ENCODE peak calls at places on chromosomes 5 and 9, in four cellular contexts. A, H, F and X are unnamed samples.

GRCh38 chr5:7518947-7519560 is 123.1 kb downstream of the ADCY2 start:
- DNase-seq in A (no peak), H (no peak), F (no peak), X (no peak)

GRCh38 chr5:83522431-83522830 is 50.9 kb downstream of the VCAN start:
- DNase-seq in A (no peak), H (no peak), F (no peak), X (no peak)

GRCh38 chr9:89778100-89779085 is 173.6 kb downstream of the GADD45G start:
- DNase-seq in A (no peak), H (no peak), F (no peak), X (no peak)

GRCh38 chr9:15299374-15299939 is 7.6 kb downstream of the TTC39B start:
- DNase-seq in A (no peak), H (peak; percentile 39), F (peak; percentile 70), X (no peak)

GRCh38 chr5:100676807-100677631 is 141.8 kb downstream of the FAM174A start:
- DNase-seq in A (no peak), H (no peak), F (no peak), X (no peak)

GRCh38 chr5:154997746-154998145 is 15.8 kb upstream of the KIF4B start:
- DNase-seq in A (no peak), H (no peak), F (no peak), X (no peak)

GRCh38 chr9:115118471-115119156 is 657 bp upstream of the TNC start:
- DNase-seq in A (peak; percentile 24), H (no peak), F (no peak), X (no peak)

GRCh38 chr5:180594311-180595045 is 3.2 kb upstream of the SCGB3A1 start:
- DNase-seq in A (no peak), H (no peak), F (peak; percentile 9), X (no peak)

GRCh38 chr9:18720691-18721090 is 246.7 kb downstream of the ADAMTSL1 start:
- DNase-seq in A (no peak), H (no peak), F (no peak), X (no peak)

GRCh38 chr5:111252799-111253564 is 28.8 kb downstream of the CAMK4 start:
- DNase-seq in A (no peak), H (no peak), F (no peak), X (no peak)

GRCh38 chr9:73549991-73550390 is 398.3 kb downstream of the ANXA1 start:
- DNase-seq in A (no peak), H (no peak), F (no peak), X (no peak)

GRCh38 chr5:172795401-172795977 is 24.5 kb upstream of the DUSP1 start:
- DNase-seq in A (peak; percentile 75), H (no peak), F (no peak), X (no peak)

GRCh38 chr5:71923755-71924154 is 183.5 kb upstream of the MAP1B start:
- DNase-seq in A (no peak), H (no peak), F (no peak), X (no peak)

GRCh38 chr5:157801-158200 is 33.5 kb upstream of the LRRC14B start:
- DNase-seq in A (no peak), H (no peak), F (no peak), X (no peak)

GRCh38 chr5:42951847-42952411 is 88.2 kb downstream of the ANXA2R start:
- DNase-seq in A (peak; percentile 52), H (peak; percentile 46), F (peak; percentile 74), X (no peak)

GRCh38 chr5:59401637-59402036 is 491.9 kb downstream of the PDE4D start:
- DNase-seq in A (no peak), H (no peak), F (no peak), X (no peak)

GRCh38 chr5:136133416-136134383 is 1.1 kb downstream of the SMAD5 start:
- DNase-seq in A (peak; percentile 55), H (no peak), F (peak; percentile 22), X (peak; percentile 49)

GRCh38 chr9:136004712-136005111 is 43.5 kb upstream of the UBAC1 start:
- DNase-seq in A (no peak), H (no peak), F (no peak), X (no peak)